ENCODE peak calls at places on chromosomes 2 and 18, in ten cellular contexts. S, E, D, P, L, B, G, J, H and C are unnamed samples.

GRCh38 chr2:75102011-75102410 is 97.3 kb downstream of the TACR1 start:
- DNase-seq in S (no peak), E (no peak), D (no peak), P (no peak), L (no peak), B (no peak), G (no peak), J (no peak), H (no peak), C (no peak)

GRCh38 chr18:24778810-24779418 is 318.5 kb downstream of the HRH4 start:
- DNase-seq in S (no peak), E (no peak), D (no peak), P (no peak), L (no peak), B (no peak), G (no peak), J (no peak), H (no peak), C (no peak)

GRCh38 chr2:16413257-16413656 is 252.4 kb downstream of the CYRIA start:
- DNase-seq in S (no peak), E (no peak), D (no peak), P (no peak), L (peak; percentile 63), B (no peak), G (no peak), J (no peak), H (no peak), C (no peak)

GRCh38 chr2:88452980-88453582 is 588 bp upstream of the FOXI3 start:
- DNase-seq in S (no peak), E (no peak), D (peak; percentile 41), P (no peak), L (no peak), B (no peak), G (no peak), J (peak; percentile 8), H (peak; percentile 26), C (no peak)

GRCh38 chr18:48829443-48830149 is 121.2 kb downstream of the SMAD7 start:
- DNase-seq in S (no peak), E (no peak), D (peak; percentile 39), P (no peak), L (no peak), B (no peak), G (no peak), J (no peak), H (peak; percentile 42), C (no peak)

GRCh38 chr2:232420463-232421188 is 14.0 kb downstream of the ALPG start:
- DNase-seq in S (no peak), E (no peak), D (peak; percentile 65), P (peak; percentile 26), L (peak; percentile 35), B (no peak), G (peak; percentile 58), J (peak; percentile 9), H (peak; percentile 68), C (peak; percentile 4)

GRCh38 chr2:10620481-10620880 is 69.3 kb downstream of the NOL10 start:
- DNase-seq in S (no peak), E (peak; percentile 82), D (no peak), P (peak; percentile 8), L (no peak), B (no peak), G (no peak), J (peak; percentile 60), H (no peak), C (no peak)

GRCh38 chr2:168434164-168434563 is 21.9 kb upstream of the CERS6 start:
- DNase-seq in S (no peak), E (no peak), D (peak; percentile 73), P (no peak), L (peak; percentile 49), B (no peak), G (no peak), J (no peak), H (no peak), C (no peak)

GRCh38 chr18:76476665-76477561 is 18.1 kb downstream of the ZNF516 start:
- DNase-seq in S (no peak), E (peak; percentile 92), D (no peak), P (no peak), L (no peak), B (no peak), G (no peak), J (no peak), H (no peak), C (no peak)

GRCh38 chr2:133942363-133942762 is 311.5 kb upstream of the MGAT5 start:
- DNase-seq in S (no peak), E (no peak), D (no peak), P (no peak), L (no peak), B (no peak), G (no peak), J (no peak), H (no peak), C (no peak)

GRCh38 chr2:177315303-177315887 is 50.9 kb upstream of the NFE2L2 start:
- DNase-seq in S (no peak), E (no peak), D (no peak), P (no peak), L (no peak), B (no peak), G (no peak), J (no peak), H (no peak), C (no peak)

GRCh38 chr18:10099539-10100140 is 185.8 kb downstream of the VAPA start:
- DNase-seq in S (no peak), E (peak; percentile 57), D (no peak), P (no peak), L (no peak), B (no peak), G (no peak), J (no peak), H (no peak), C (no peak)

GRCh38 chr2:219207884-219208740 is 1.5 kb downstream of the ZFAND2B start:
- DNase-seq in S (no peak), E (peak; percentile 56), D (no peak), P (no peak), L (no peak), B (no peak), G (no peak), J (no peak), H (no peak), C (no peak)

GRCh38 chr18:71405142-71405806 is 1116.4 kb downstream of the SOCS6 start:
- DNase-seq in S (no peak), E (no peak), D (no peak), P (no peak), L (no peak), B (no peak), G (no peak), J (no peak), H (no peak), C (no peak)

GRCh38 chr2:207676827-207677354 is 34.5 kb upstream of the CCNYL1 start:
- DNase-seq in S (no peak), E (peak; percentile 86), D (no peak), P (no peak), L (no peak), B (no peak), G (no peak), J (no peak), H (no peak), C (no peak)

GRCh38 chr2:133484106-133484505 is 84.2 kb downstream of the NCKAP5 start:
- DNase-seq in S (no peak), E (peak; percentile 57), D (no peak), P (no peak), L (no peak), B (no peak), G (no peak), J (no peak), H (no peak), C (no peak)

GRCh38 chr2:102245266-102246151 is 58.7 kb downstream of the IL1RL2 start:
- DNase-seq in S (no peak), E (peak; percentile 44), D (no peak), P (no peak), L (peak; percentile 48), B (no peak), G (no peak), J (no peak), H (no peak), C (no peak)

GRCh38 chr2:42830922-42831574 is 38.7 kb upstream of the HAAO start:
- DNase-seq in S (no peak), E (no peak), D (peak; percentile 13), P (no peak), L (no peak), B (no peak), G (no peak), J (no peak), H (no peak), C (no peak)

GRCh38 chr2:47300609-47301276 is 102.2 kb upstream of the MSH2 start:
- DNase-seq in S (no peak), E (no peak), D (no peak), P (no peak), L (no peak), B (no peak), G (no peak), J (no peak), H (no peak), C (no peak)

GRCh38 chr2:105800953-105801635 is 56.4 kb downstream of the NCK2 start:
- DNase-seq in S (no peak), E (no peak), D (no peak), P (peak; percentile 66), L (no peak), B (no peak), G (no peak), J (no peak), H (no peak), C (no peak)

GRCh38 chr18:41745166-41746049 is 209.6 kb upstream of the PIK3C3 start:
- DNase-seq in S (peak; percentile 48), E (peak; percentile 38), D (peak; percentile 71), P (no peak), L (peak; percentile 45), B (no peak), G (no peak), J (no peak), H (no peak), C (no peak)

GRCh38 chr18:31738460-31739407 is 21.9 kb downstream of the SLC25A52 start:
- DNase-seq in S (no peak), E (no peak), D (no peak), P (no peak), L (no peak), B (no peak), G (no peak), J (no peak), H (no peak), C (no peak)

GRCh38 chr18:23248826-23249225 is 113.5 kb downstream of the CABLES1 start:
- DNase-seq in S (no peak), E (no peak), D (no peak), P (no peak), L (no peak), B (no peak), G (no peak), J (no peak), H (no peak), C (no peak)

GRCh38 chr2:126656311-126657145 is 570 bp downstream of the GYPC start:
- DNase-seq in S (no peak), E (peak; percentile 46), D (peak; percentile 71), P (peak; percentile 51), L (peak; percentile 71), B (no peak), G (no peak), J (peak; percentile 39), H (peak; percentile 74), C (peak; percentile 32)

GRCh38 chr2:45946023-45946422 is 294.5 kb downstream of the PRKCE start:
- DNase-seq in S (no peak), E (peak; percentile 90), D (no peak), P (no peak), L (no peak), B (no peak), G (no peak), J (no peak), H (no peak), C (no peak)